ENCODE peak calls at places on chromosomes 4 and X, in five cellular contexts. F is HCT116, B is K562, G is GM12878, Q is HepG2. E is an unnamed sample. For H3K4me1, the result is how much of the 10 kb centered on the place peaks cover.

GRCh38 chrX:40108084-40108958 is 10.6 kb upstream of the BCOR start:
- DNase-seq in B (no peak), Q (peak), G (no peak), F (no peak), E (peak)

GRCh38 chrX:69109706-69110635 is 55.3 kb downstream of the PJA1 start:
- DNase-seq in F (peak), Q (no peak), G (no peak), B (peak), E (no peak)

GRCh38 chr4:101593666-101594065 is 196.9 kb upstream of the BANK1 start:
- DNase-seq in G (no peak), B (no peak), F (no peak), Q (no peak), E (no peak)

GRCh38 chr4:156497486-156497885 is 474.1 kb downstream of the PDGFC start:
- DNase-seq in Q (no peak), B (no peak), G (no peak), F (no peak), E (no peak)

GRCh38 chr4:22514431-22514830 is 1.4 kb downstream of the ADGRA3 start:
- DNase-seq in F (no peak), B (no peak), Q (no peak), G (no peak), E (no peak)

GRCh38 chrX:9153299-9153698 is 119.4 kb upstream of the FAM9B start:
- DNase-seq in B (no peak), Q (no peak), F (no peak), G (no peak), E (peak)

GRCh38 chrX:137427061-137427778 is 138.7 kb upstream of the ZIC3 start:
- DNase-seq in Q (no peak), F (no peak), B (no peak), G (no peak), E (no peak)

GRCh38 chrX:10756365-10756915 is 136.1 kb upstream of the MID1 start:
- DNase-seq in F (peak), Q (no peak), G (no peak), B (no peak), E (peak)

GRCh38 chrX:113512700-113513395 is 672.2 kb upstream of the AMOT start:
- DNase-seq in Q (no peak), G (no peak), F (peak), B (no peak), E (peak)

GRCh38 chr4:173420324-173420752 is 21.4 kb upstream of the SCRG1 start:
- DNase-seq in B (peak), F (peak), G (no peak), Q (peak), E (peak)

GRCh38 chrX:39762266-39762841 is 335.4 kb downstream of the BCOR start:
- DNase-seq in B (no peak), F (no peak), G (no peak), Q (no peak), E (peak)

GRCh38 chrX:40167240-40168182 is 69.8 kb upstream of the BCOR start:
- DNase-seq in Q (no peak), G (no peak), B (peak), F (no peak), E (no peak)

GRCh38 chr4:184080674-184081073 is 137.0 kb downstream of the ENPP6 start:
- DNase-seq in Q (peak), F (no peak), G (no peak), B (no peak), E (no peak)

GRCh38 chr4:102687373-102687981 is 73.3 kb downstream of the MANBA start:
- DNase-seq in B (no peak), Q (no peak), F (peak), G (peak), E (no peak)

GRCh38 chr4:12963291-12963690 is 520.8 kb downstream of the RAB28 start:
- DNase-seq in B (no peak), G (no peak), Q (no peak), F (no peak), E (no peak)

GRCh38 chr4:156924774-156925173 is 46.8 kb downstream of the PDGFC start:
- DNase-seq in B (no peak), Q (no peak), F (no peak), G (no peak), E (no peak)

GRCh38 chr4:46386570-46386969 is 3.4 kb downstream of the GABRA2 start:
- DNase-seq in B (no peak), Q (peak), F (no peak), G (no peak), E (no peak)

GRCh38 chrX:78957768-78958130 is 12.6 kb downstream of the P2RY10 start:
- DNase-seq in Q (no peak), B (no peak), G (peak), F (no peak), E (no peak)

GRCh38 chrX:78960888-78961287 is 15.7 kb downstream of the P2RY10 start:
- DNase-seq in Q (no peak), B (no peak), F (no peak), G (no peak), E (no peak)

GRCh38 chrX:78958419-78959116 is 13.4 kb downstream of the P2RY10 start:
- DNase-seq in Q (no peak), F (no peak), G (no peak), B (no peak), E (no peak)

GRCh38 chrX:78957049-78957767 is 12.0 kb downstream of the P2RY10 start:
- DNase-seq in G (no peak), F (no peak), B (no peak), Q (no peak), E (no peak)
- TF ChIP-seq POLR2A in G (no peak), F (no peak), B (no peak), Q (no peak), E (no peak)

GRCh38 chr4:153728151-153728550 is 31.7 kb downstream of the RNF175 start:
- DNase-seq in G (no peak), B (no peak), Q (no peak), F (no peak), E (no peak)
- H3K4me1 ChIP-seq in G (under half), B (under half), Q (under half), F (under half), E (under half)

GRCh38 chr4:151408380-151408629 is 671 bp upstream of the FHIP1A start:
- DNase-seq in G (no peak), F (no peak), B (peak), Q (no peak), E (no peak)
- TF ChIP-seq EZH2 in G (no peak), F (no peak), B (no peak), Q (no peak), E (peak)

DNA sequence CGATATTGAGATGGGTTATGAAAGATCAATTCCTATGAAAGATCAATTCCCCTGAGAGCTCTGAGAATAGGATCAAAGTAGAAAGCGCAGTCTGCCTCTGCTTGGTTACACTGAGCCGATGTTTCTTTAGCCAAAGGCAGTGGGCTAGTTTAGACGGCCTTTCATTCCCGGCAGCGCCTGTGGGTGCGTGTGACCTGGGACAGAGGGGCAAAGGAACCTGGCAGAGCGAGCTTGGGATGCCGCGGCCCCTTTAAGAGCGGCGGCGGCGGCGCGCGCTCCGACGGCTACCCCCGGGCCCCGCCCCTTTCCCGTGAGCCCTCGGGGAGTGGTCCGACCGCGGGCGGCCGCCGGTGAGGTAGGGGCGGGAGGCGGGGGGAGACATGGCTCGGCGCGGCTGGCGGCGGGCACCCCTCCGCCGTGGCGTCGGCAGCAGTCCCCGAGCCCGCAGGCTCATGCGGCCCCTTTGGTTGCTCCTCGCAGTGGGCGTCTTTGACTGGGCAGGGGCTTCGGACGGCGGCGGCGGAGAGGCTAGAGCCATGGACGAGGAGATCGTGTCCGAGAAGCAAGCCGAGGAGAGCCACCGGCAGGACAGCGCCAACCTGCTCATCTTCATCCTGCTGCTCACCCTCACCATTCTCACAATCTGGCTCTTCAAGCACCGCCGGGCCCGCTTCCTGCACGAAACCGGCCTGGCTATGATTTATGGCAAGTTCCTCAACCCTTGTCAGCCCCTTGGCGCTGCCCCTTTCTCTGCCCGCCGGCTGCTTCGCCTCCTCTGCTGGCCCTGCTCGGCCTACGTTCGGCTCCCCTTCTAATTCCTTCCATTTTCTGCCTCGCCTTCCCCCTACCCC is at the start of gene SLC9A6:
- DNase-seq in G (no peak), Q (peak), F (no peak), B (peak), E (peak)
- TF ChIP-seq POLR2A in G (peak), Q (peak), F (peak), B (peak), E (no peak)

GRCh38 chr4:139453041-139453370 is 915 bp upstream of the RAB33B start:
- DNase-seq in G (peak), B (no peak), F (no peak), Q (peak), E (no peak)

GRCh38 chr4:139454111-139454600 is at the start of gene RAB33B:
- DNase-seq in Q (no peak), F (no peak), G (no peak), B (peak), E (no peak)

GRCh38 chr4:139452000-139452399 is 1.9 kb upstream of the RAB33B start:
- DNase-seq in B (no peak), F (no peak), Q (no peak), G (no peak), E (peak)

GRCh38 chr4:139454646-139455045 is 725 bp downstream of the RAB33B start:
- DNase-seq in Q (no peak), B (no peak), G (no peak), F (no peak), E (no peak)

GRCh38 chr4:139453371-139454110 is 380 bp upstream of the RAB33B start:
- DNase-seq in G (peak), B (peak), Q (peak), F (peak), E (peak)
- H3K4me1 ChIP-seq in G (under half), B (under half), Q (half or more), F (under half), E (under half)